ENCODE peak calls at places on chromosomes 13 and 19, in eight cellular contexts. K is ELF-1; T is sciatic nerve; B is fibroblast of pulmonary artery; Q is retina; Y is cardiac muscle cell; C is stimulated activated CD4-positive, alpha-beta T cell treated with anti-CD3 and anti-CD28 coated beads, Interleukin-4, amount 100 ng/mL, for 24 hours; E is activated naive CD4-positive, alpha-beta T cell. S is an unnamed sample.

GRCh38 chr19:12796146-12797071 is 5.1 kb downstream of the JUNB start:
- DNase-seq in Y (peak; percentile 86), E (peak; percentile 22), K (peak; percentile 92), T (peak; percentile 86), B (peak; percentile 89), C (peak; percentile 80), Q (peak; percentile 84), S (peak; percentile 81)

GRCh38 chr13:25037057-25037813 is 58.7 kb upstream of the PABPC3 start:
- DNase-seq in T (no peak), B (peak; percentile 76), K (peak; percentile 73), E (no peak), Q (peak; percentile 65), C (peak; percentile 50), Y (peak; percentile 78), S (peak; percentile 58)

GRCh38 chr19:47713046-47714021 is at the start of gene EHD2:
- DNase-seq in B (peak; percentile 84), Y (peak; percentile 86), T (peak; percentile 88), E (no peak), K (peak; percentile 61), Q (peak; percentile 25), C (peak; percentile 39), S (peak; percentile 65)

GRCh38 chr19:32870981-32871451 is 1.4 kb upstream of the SLC7A9 start:
- DNase-seq in Y (no peak), K (no peak), C (no peak), B (no peak), E (no peak), Q (no peak), T (no peak), S (no peak)

GRCh38 chr13:47178090-47178950 is 281.5 kb upstream of the HTR2A start:
- DNase-seq in Y (no peak), K (no peak), C (no peak), T (no peak), E (no peak), Q (no peak), B (no peak), S (no peak)

GRCh38 chr13:111114362-111115050 is 604 bp upstream of the ARHGEF7 start:
- DNase-seq in E (no peak), B (peak; percentile 28), Q (peak; percentile 89), Y (peak; percentile 21), T (no peak), C (no peak), K (peak; percentile 53), S (peak; percentile 75)

GRCh38 chr19:42032428-42032827 is 37.6 kb downstream of the GRIK5 start:
- DNase-seq in Q (no peak), B (no peak), E (no peak), K (no peak), C (no peak), Y (peak; percentile 33), T (no peak), S (no peak)

GRCh38 chr19:35347171-35347929 is at the start of gene FFAR1:
- DNase-seq in Q (no peak), B (no peak), T (peak; percentile 49), Y (no peak), C (peak; percentile 54), E (no peak), K (no peak), S (no peak)

GRCh38 chr13:48412100-48412556 is 785 bp downstream of the LPAR6 start:
- DNase-seq in B (no peak), E (no peak), Y (peak; percentile 44), T (no peak), C (no peak), K (peak; percentile 8), Q (peak; percentile 38), S (no peak)

GRCh38 chr19:7004313-7004931 is 16.8 kb downstream of the MBD3L2B start:
- DNase-seq in Q (peak; percentile 6), K (no peak), T (no peak), B (no peak), Y (peak; percentile 57), C (peak; percentile 19), E (no peak), S (no peak)

GRCh38 chr13:68727788-68728187 is 1379.8 kb upstream of the ATXN8OS start:
- DNase-seq in Q (no peak), B (no peak), Y (no peak), T (no peak), K (no peak), E (no peak), C (no peak), S (no peak)

GRCh38 chr13:76725211-76725610 is 161.0 kb downstream of the KCTD12 start:
- DNase-seq in Q (no peak), Y (peak; percentile 61), B (peak; percentile 67), K (no peak), E (no peak), C (no peak), T (no peak), S (no peak)

GRCh38 chr13:76730220-76730619 is 156.0 kb downstream of the KCTD12 start:
- DNase-seq in K (no peak), Y (no peak), E (no peak), B (peak; percentile 61), Q (no peak), C (no peak), T (no peak), S (no peak)

GRCh38 chr13:106548064-106548696 is 12.7 kb upstream of the EFNB2 start:
- DNase-seq in E (no peak), K (no peak), T (no peak), C (no peak), B (no peak), Q (no peak), Y (no peak), S (no peak)

GRCh38 chr19:2720777-2721569 is at the start of gene DIRAS1:
- DNase-seq in K (no peak), Y (no peak), Q (no peak), T (no peak), B (no peak), C (no peak), E (no peak), S (peak; percentile 76)

GRCh38 chr19:42091300-42092266 is 15.6 kb downstream of the ZNF574 start:
- DNase-seq in E (no peak), Y (peak; percentile 59), T (no peak), B (peak; percentile 69), K (no peak), C (no peak), Q (no peak), S (no peak)

GRCh38 chr19:38509027-38509426 is 75.5 kb downstream of the RYR1 start:
- DNase-seq in B (no peak), C (no peak), E (no peak), K (no peak), Q (no peak), T (no peak), Y (no peak), S (no peak)